ENCODE peak calls at places on chromosomes 6 and 20, in nine cellular contexts. B is activated CD4-positive, alpha-beta T cell treated with anti-CD3 and anti-CD28 coated beads, Interleukin-2, amount 50 U/mL, for 24 hours; Z is EL; N is left cardiac atrium; W is activated T-helper 1 cell treated with anti-CD3 and anti-CD28 coated beads, Interleukin-12 subunit alpha, Interleukin-12 subunit beta, Interleukin-2, Interleukin-4 antibody, amounts not matched to agents 30 ng/mL and 10 ng/mL and 1 ng/mL, durations not matched to agents 14 hours and 24 hours and 36 hours; Q is GM12865; V is activated B cell treated with CpG ODN at 0.5 μM for 24 hours; F is psoas muscle; J is NCI-H2081. H is an unnamed sample.
A peak's percentile ranks its signal among the peaks of the same experiment; 100 is the strongest.

GRCh38 chr20:48897298-48898044 is 24.0 kb upstream of the ARFGEF2 start:
- DNase-seq in B (no peak), Z (peak; percentile 87), N (no peak), W (no peak), Q (no peak), V (no peak), F (no peak), J (no peak), H (no peak)

GRCh38 chr20:20521736-20522135 is 153.8 kb downstream of the INSM1 start:
- DNase-seq in B (no peak), Z (no peak), N (no peak), W (no peak), Q (no peak), V (no peak), F (no peak), J (no peak), H (no peak)

GRCh38 chr20:17500826-17501225 is 30.4 kb downstream of the BFSP1 start:
- DNase-seq in B (no peak), Z (no peak), N (no peak), W (no peak), Q (no peak), V (no peak), F (no peak), J (no peak), H (no peak)

GRCh38 chr6:52649521-52649920 is 21.4 kb upstream of the TMEM14A start:
- DNase-seq in B (no peak), Z (no peak), N (no peak), W (no peak), Q (no peak), V (no peak), F (no peak), J (no peak), H (no peak)

GRCh38 chr20:5668529-5668868 is 81.7 kb upstream of the SHLD1 start:
- DNase-seq in B (no peak), Z (no peak), N (no peak), W (no peak), Q (no peak), V (no peak), F (no peak), J (no peak), H (no peak)

GRCh38 chr6:1404066-1404712 is 14.8 kb downstream of the FOXF2 start:
- DNase-seq in B (no peak), Z (peak; percentile 76), N (no peak), W (no peak), Q (no peak), V (no peak), F (no peak), J (no peak), H (peak; percentile 18)

GRCh38 chr6:10223841-10224240 is 191.0 kb downstream of the TFAP2A start:
- DNase-seq in B (no peak), Z (no peak), N (no peak), W (no peak), Q (no peak), V (no peak), F (no peak), J (no peak), H (no peak)

GRCh38 chr20:23649830-23650417 is 12.2 kb upstream of the CST3 start:
- DNase-seq in B (no peak), Z (no peak), N (no peak), W (no peak), Q (no peak), V (no peak), F (no peak), J (no peak), H (no peak)

GRCh38 chr6:137099689-137100398 is 55.1 kb upstream of the IL20RA start:
- DNase-seq in B (no peak), Z (no peak), N (no peak), W (no peak), Q (peak; percentile 41), V (no peak), F (no peak), J (no peak), H (no peak)

GRCh38 chr6:6951355-6951754 is 156.4 kb upstream of the RREB1 start:
- DNase-seq in B (no peak), Z (no peak), N (no peak), W (no peak), Q (no peak), V (no peak), F (no peak), J (no peak), H (no peak)

GRCh38 chr20:21388566-21388965 is 8.8 kb downstream of the NKX2-4 start:
- DNase-seq in B (no peak), Z (no peak), N (no peak), W (no peak), Q (no peak), V (no peak), F (no peak), J (peak; percentile 49), H (no peak)

GRCh38 chr20:8782804-8783203 is 286.1 kb upstream of the PLCB4 start:
- DNase-seq in B (no peak), Z (peak; percentile 37), N (no peak), W (no peak), Q (no peak), V (no peak), F (no peak), J (no peak), H (no peak)

GRCh38 chr6:28335564-28336283 is at the start of gene ZSCAN31:
- DNase-seq in B (peak; percentile 81), Z (peak; percentile 98), N (peak; percentile 96), W (peak; percentile 56), Q (peak; percentile 93), V (peak; percentile 61), F (peak; percentile 91), J (no peak), H (peak; percentile 99)

GRCh38 chr20:61846741-61847419 is 218.8 kb downstream of the TAF4 start:
- DNase-seq in B (no peak), Z (no peak), N (no peak), W (no peak), Q (no peak), V (no peak), F (no peak), J (no peak), H (no peak)

GRCh38 chr6:10837009-10837691 is 1.2 kb downstream of the MAK start:
- DNase-seq in B (no peak), Z (peak; percentile 28), N (peak; percentile 45), W (no peak), Q (no peak), V (peak; percentile 21), F (peak; percentile 16), J (no peak), H (peak; percentile 66)

GRCh38 chr6:130365166-130366010 is 429 bp upstream of the TMEM200A start:
- DNase-seq in B (no peak), Z (peak; percentile 78), N (peak; percentile 34), W (peak; percentile 41), Q (peak; percentile 46), V (peak; percentile 50), F (peak; percentile 53), J (no peak), H (peak; percentile 26)

GRCh38 chr6:140415266-140415665 is 1040.8 kb upstream of the CITED2 start:
- DNase-seq in B (no peak), Z (no peak), N (no peak), W (no peak), Q (no peak), V (no peak), F (no peak), J (peak; percentile 0), H (no peak)

GRCh38 chr20:44215125-44215524 is 4.6 kb upstream of the OSER1 start:
- DNase-seq in B (peak; percentile 58), Z (peak; percentile 68), N (peak; percentile 67), W (peak; percentile 64), Q (peak; percentile 76), V (peak; percentile 38), F (peak; percentile 58), J (peak; percentile 42), H (no peak)

H was measured in upper lobe of left lung.